ENCODE peak calls at places on chromosomes 13 and 19, in six cellular contexts. One of them, this sample, is unnamed.

GRCh38 chr13:99004931-99005330 is 27.1 kb upstream of the DOCK9 start:
- DNase-seq in PC-9: no peak
- DNase-seq in T-helper 9 cell: no peak
- DNase-seq in iPS-NIHi11: no peak
- DNase-seq in DMS53: no peak
- DNase-seq in tibial nerve: no peak
- DNase-seq in this sample: no peak

GRCh38 chr13:105084931-105085330 is 1450.5 kb downstream of the EFNB2 start:
- DNase-seq in T-helper 9 cell: no peak
- DNase-seq in iPS-NIHi11: no peak
- DNase-seq in DMS53: no peak
- DNase-seq in tibial nerve: no peak
- DNase-seq in PC-9: no peak
- DNase-seq in this sample: no peak

GRCh38 chr19:21566073-21566472 is 60.7 kb downstream of the ZNF429 start:
- DNase-seq in iPS-NIHi11: no peak
- DNase-seq in PC-9: no peak
- DNase-seq in T-helper 9 cell: no peak
- DNase-seq in DMS53: no peak
- DNase-seq in tibial nerve: no peak
- DNase-seq in this sample: no peak

GRCh38 chr19:15629003-15629880 is 11.5 kb upstream of the CYP4F3 start:
- DNase-seq in DMS53: peak; percentile 65
- DNase-seq in tibial nerve: peak; percentile 72
- DNase-seq in PC-9: peak; percentile 69
- DNase-seq in iPS-NIHi11: peak; percentile 37
- DNase-seq in T-helper 9 cell: peak; percentile 93
- DNase-seq in this sample: peak; percentile 65

GRCh38 chr19:48718711-48719231 is 754 bp downstream of the MAMSTR start:
- DNase-seq in iPS-NIHi11: no peak
- DNase-seq in tibial nerve: no peak
- DNase-seq in T-helper 9 cell: no peak
- DNase-seq in PC-9: no peak
- DNase-seq in DMS53: no peak
- DNase-seq in this sample: no peak

GRCh38 chr13:110652755-110653154 is 37.4 kb downstream of the NAXD start:
- DNase-seq in iPS-NIHi11: no peak
- DNase-seq in T-helper 9 cell: no peak
- DNase-seq in DMS53: no peak
- DNase-seq in tibial nerve: no peak
- DNase-seq in PC-9: no peak
- DNase-seq in this sample: peak; percentile 72

GRCh38 chr13:27263438-27263837 is 7.2 kb upstream of the RASL11A start:
- DNase-seq in iPS-NIHi11: no peak
- DNase-seq in DMS53: peak; percentile 13
- DNase-seq in T-helper 9 cell: no peak
- DNase-seq in PC-9: no peak
- DNase-seq in tibial nerve: no peak
- DNase-seq in this sample: no peak

GRCh38 chr13:114015608-114016295 is 41.9 kb upstream of the C13orf46 start:
- DNase-seq in T-helper 9 cell: no peak
- DNase-seq in PC-9: peak; percentile 82
- DNase-seq in DMS53: no peak
- DNase-seq in tibial nerve: peak; percentile 60
- DNase-seq in iPS-NIHi11: no peak
- DNase-seq in this sample: no peak

GRCh38 chr13:48532473-48533206 is at the start of gene RCBTB2:
- DNase-seq in PC-9: peak; percentile 79
- DNase-seq in tibial nerve: peak; percentile 97
- DNase-seq in T-helper 9 cell: peak; percentile 98
- DNase-seq in DMS53: peak; percentile 96
- DNase-seq in iPS-NIHi11: peak; percentile 99
- DNase-seq in this sample: peak; percentile 91

GRCh38 chr19:54136086-54136863 is 1.3 kb upstream of the CNOT3 start:
- DNase-seq in tibial nerve: no peak
- DNase-seq in iPS-NIHi11: no peak
- DNase-seq in T-helper 9 cell: no peak
- DNase-seq in PC-9: no peak
- DNase-seq in DMS53: peak; percentile 83
- DNase-seq in this sample: no peak

GRCh38 chr13:101447852-101448251 is 4.6 kb upstream of the ITGBL1 start:
- DNase-seq in T-helper 9 cell: no peak
- DNase-seq in PC-9: no peak
- DNase-seq in iPS-NIHi11: no peak
- DNase-seq in DMS53: no peak
- DNase-seq in tibial nerve: no peak
- DNase-seq in this sample: no peak

GRCh38 chr19:2695288-2695866 is 7.1 kb downstream of the GNG7 start:
- DNase-seq in T-helper 9 cell: no peak
- DNase-seq in DMS53: no peak
- DNase-seq in iPS-NIHi11: no peak
- DNase-seq in PC-9: no peak
- DNase-seq in tibial nerve: no peak
- DNase-seq in this sample: no peak

This sample was measured in SJSA1.